ENCODE peak calls at places on chromosome 21, in four cellular contexts. One of them, this sample, is unnamed.

GRCh38 chr21:15682977-15683376 is 46.8 kb upstream of the USP25 start:
- DNase-seq in uterus: no peak
- DNase-seq in cardiac muscle cell: peak; percentile 58
- DNase-seq in prostate gland: no peak
- DNase-seq in this sample: no peak

GRCh38 chr21:27173052-27173451 is 206.2 kb upstream of the ADAMTS5 start:
- DNase-seq in uterus: no peak
- DNase-seq in cardiac muscle cell: no peak
- DNase-seq in prostate gland: no peak
- DNase-seq in this sample: no peak

GRCh38 chr21:40404319-40404906 is 442.5 kb downstream of the DSCAM start:
- DNase-seq in uterus: no peak
- DNase-seq in cardiac muscle cell: no peak
- DNase-seq in prostate gland: no peak
- DNase-seq in this sample: peak; percentile 7

GRCh38 chr21:32456497-32456918 is 44.0 kb downstream of the EVA1C start:
- DNase-seq in uterus: peak; percentile 67
- DNase-seq in cardiac muscle cell: peak; percentile 72
- DNase-seq in prostate gland: peak; percentile 24
- DNase-seq in this sample: no peak

GRCh38 chr21:33924766-33925100 is 9.1 kb upstream of the ATP5PO start:
- DNase-seq in uterus: no peak
- DNase-seq in cardiac muscle cell: no peak
- DNase-seq in prostate gland: no peak
- DNase-seq in this sample: no peak

GRCh38 chr21:38925923-38926322 is 120.2 kb downstream of the ETS2 start:
- DNase-seq in uterus: peak; percentile 81
- DNase-seq in cardiac muscle cell: peak; percentile 95
- DNase-seq in prostate gland: peak; percentile 63
- DNase-seq in this sample: peak; percentile 54

GRCh38 chr21:40208206-40208950 is 341.1 kb downstream of the PCP4 start:
- DNase-seq in uterus: no peak
- DNase-seq in cardiac muscle cell: no peak
- DNase-seq in prostate gland: no peak
- DNase-seq in this sample: no peak

GRCh38 chr21:38089763-38090046 is 167.1 kb upstream of the KCNJ15 start:
- DNase-seq in uterus: no peak
- DNase-seq in cardiac muscle cell: no peak
- DNase-seq in prostate gland: no peak
- DNase-seq in this sample: no peak

GRCh38 chr21:25997788-25998611 is 172.6 kb downstream of the APP start:
- DNase-seq in uterus: no peak
- DNase-seq in cardiac muscle cell: peak; percentile 28
- DNase-seq in prostate gland: peak; percentile 17
- DNase-seq in this sample: peak; percentile 76

GRCh38 chr21:37341254-37341960 is 25.2 kb upstream of the DYRK1A start:
- DNase-seq in uterus: no peak
- DNase-seq in cardiac muscle cell: peak; percentile 9
- DNase-seq in prostate gland: no peak
- DNase-seq in this sample: no peak

GRCh38 chr21:38505654-38506523 is 7.6 kb upstream of the ERG start:
- DNase-seq in uterus: no peak
- DNase-seq in cardiac muscle cell: peak; percentile 85
- DNase-seq in prostate gland: peak; percentile 57
- DNase-seq in this sample: peak; percentile 18

GRCh38 chr21:38170283-38170682 is 86.5 kb upstream of the KCNJ15 start:
- DNase-seq in uterus: no peak
- DNase-seq in cardiac muscle cell: peak; percentile 36
- DNase-seq in prostate gland: peak; percentile 11
- DNase-seq in this sample: no peak

GRCh38 chr21:25133939-25134338 is 473.3 kb downstream of the MRPL39 start:
- DNase-seq in uterus: no peak
- DNase-seq in cardiac muscle cell: no peak
- DNase-seq in prostate gland: no peak
- DNase-seq in this sample: no peak

GRCh38 chr21:34280389-34280795 is 83.4 kb upstream of the KCNE2 start:
- DNase-seq in uterus: peak; percentile 42
- DNase-seq in cardiac muscle cell: peak; percentile 69
- DNase-seq in prostate gland: no peak
- DNase-seq in this sample: no peak

GRCh38 chr21:38367646-38368045 is 110.9 kb downstream of the KCNJ15 start:
- DNase-seq in uterus: no peak
- DNase-seq in cardiac muscle cell: no peak
- DNase-seq in prostate gland: no peak
- DNase-seq in this sample: no peak

GRCh38 chr21:37337831-37338230 is 28.7 kb upstream of the DYRK1A start:
- DNase-seq in uterus: no peak
- DNase-seq in cardiac muscle cell: no peak
- DNase-seq in prostate gland: no peak
- DNase-seq in this sample: no peak

GRCh38 chr21:37001446-37001845 is 5.1 kb upstream of the RIPPLY3 start:
- DNase-seq in uterus: no peak
- DNase-seq in cardiac muscle cell: no peak
- DNase-seq in prostate gland: no peak
- DNase-seq in this sample: no peak

GRCh38 chr21:28230559-28230958 is 762.1 kb downstream of the LTN1 start:
- DNase-seq in uterus: no peak
- DNase-seq in cardiac muscle cell: peak; percentile 50
- DNase-seq in prostate gland: no peak
- DNase-seq in this sample: no peak

GRCh38 chr21:32940079-32941014 is 85.4 kb upstream of the OLIG2 start:
- DNase-seq in uterus: no peak
- DNase-seq in cardiac muscle cell: peak; percentile 69
- DNase-seq in prostate gland: peak; percentile 53
- DNase-seq in this sample: peak; percentile 51

GRCh38 chr21:38809170-38809878 is 3.6 kb downstream of the ETS2 start:
- DNase-seq in uterus: no peak
- DNase-seq in cardiac muscle cell: no peak
- DNase-seq in prostate gland: no peak
- DNase-seq in this sample: no peak

GRCh38 chr21:37717534-37717933 is 198.7 kb downstream of the KCNJ6 start:
- DNase-seq in uterus: no peak
- DNase-seq in cardiac muscle cell: no peak
- DNase-seq in prostate gland: no peak
- DNase-seq in this sample: no peak

GRCh38 chr21:33428669-33429068 is 25.5 kb downstream of the IFNGR2 start:
- DNase-seq in uterus: no peak
- DNase-seq in cardiac muscle cell: no peak
- DNase-seq in prostate gland: peak; percentile 66
- DNase-seq in this sample: no peak

GRCh38 chr21:37188825-37189224 is 78.3 kb downstream of the VPS26C start:
- DNase-seq in uterus: no peak
- DNase-seq in cardiac muscle cell: no peak
- DNase-seq in prostate gland: no peak
- DNase-seq in this sample: no peak

GRCh38 chr21:40465382-40465781 is 381.6 kb downstream of the DSCAM start:
- DNase-seq in uterus: no peak
- DNase-seq in cardiac muscle cell: no peak
- DNase-seq in prostate gland: no peak
- DNase-seq in this sample: no peak

GRCh38 chr21:39712976-39713375 is 32.0 kb upstream of the IGSF5 start:
- DNase-seq in uterus: no peak
- DNase-seq in cardiac muscle cell: no peak
- DNase-seq in prostate gland: no peak
- DNase-seq in this sample: no peak

GRCh38 chr21:33402011-33402979 is 918 bp upstream of the IFNGR2 start:
- DNase-seq in uterus: peak; percentile 73
- DNase-seq in cardiac muscle cell: peak; percentile 89
- DNase-seq in prostate gland: peak; percentile 46
- DNase-seq in this sample: peak; percentile 48

GRCh38 chr21:29072873-29073221 is 601 bp downstream of the CCT8 start:
- DNase-seq in uterus: no peak
- DNase-seq in cardiac muscle cell: peak; percentile 44
- DNase-seq in prostate gland: no peak
- DNase-seq in this sample: no peak

GRCh38 chr21:22019766-22020165 is 1021.6 kb downstream of the NCAM2 start:
- DNase-seq in uterus: no peak
- DNase-seq in cardiac muscle cell: peak; percentile 53
- DNase-seq in prostate gland: no peak
- DNase-seq in this sample: no peak

GRCh38 chr21:29130234-29130993 is at the start of gene MAP3K7CL:
- DNase-seq in uterus: peak; percentile 63
- DNase-seq in cardiac muscle cell: peak; percentile 98
- DNase-seq in prostate gland: no peak
- DNase-seq in this sample: peak; percentile 19

GRCh38 chr21:37338671-37339526 is 27.7 kb upstream of the DYRK1A start:
- DNase-seq in uterus: peak; percentile 51
- DNase-seq in cardiac muscle cell: peak; percentile 96
- DNase-seq in prostate gland: no peak
- DNase-seq in this sample: peak; percentile 45

GRCh38 chr21:39064325-39065012 is 118.8 kb downstream of the PSMG1 start:
- DNase-seq in uterus: no peak
- DNase-seq in cardiac muscle cell: no peak
- DNase-seq in prostate gland: no peak
- DNase-seq in this sample: no peak

GRCh38 chr21:37784591-37785318 is 131.5 kb downstream of the KCNJ6 start:
- DNase-seq in uterus: no peak
- DNase-seq in cardiac muscle cell: no peak
- DNase-seq in prostate gland: no peak
- DNase-seq in this sample: no peak

GRCh38 chr21:33268392-33268735 is 2.2 kb downstream of the IL10RB start:
- DNase-seq in uterus: no peak
- DNase-seq in cardiac muscle cell: no peak
- DNase-seq in prostate gland: no peak
- DNase-seq in this sample: no peak

GRCh38 chr21:25005388-25005787 is 601.9 kb downstream of the MRPL39 start:
- DNase-seq in uterus: no peak
- DNase-seq in cardiac muscle cell: no peak
- DNase-seq in prostate gland: no peak
- DNase-seq in this sample: no peak

GRCh38 chr21:30487336-30487735 is at the start of gene KRTAP19-2:
- DNase-seq in uterus: no peak
- DNase-seq in cardiac muscle cell: no peak
- DNase-seq in prostate gland: no peak
- DNase-seq in this sample: no peak
- H3K36me3 ChIP-seq in uterus: peaks cover 2% of the 10 kb centered on the region
- H3K36me3 ChIP-seq in cardiac muscle cell: no peaks in the 10 kb centered on the region
- H3K36me3 ChIP-seq in prostate gland: no peaks in the 10 kb centered on the region
- H3K36me3 ChIP-seq in this sample: no peaks in the 10 kb centered on the region

GRCh38 chr21:16911166-16911607 is 601.7 kb upstream of the CXADR start:
- DNase-seq in uterus: no peak
- DNase-seq in cardiac muscle cell: no peak
- DNase-seq in prostate gland: no peak
- DNase-seq in this sample: no peak

GRCh38 chr21:16908087-16908486 is 604.8 kb upstream of the CXADR start:
- DNase-seq in uterus: peak; percentile 55
- DNase-seq in cardiac muscle cell: no peak
- DNase-seq in prostate gland: peak; percentile 54
- DNase-seq in this sample: no peak

GRCh38 chr21:16913010-16913409 is 599.8 kb upstream of the CXADR start:
- DNase-seq in uterus: no peak
- DNase-seq in cardiac muscle cell: no peak
- DNase-seq in prostate gland: no peak
- DNase-seq in this sample: no peak

GRCh38 chr21:16910435-16911165 is 602.2 kb upstream of the CXADR start:
- DNase-seq in uterus: no peak
- DNase-seq in cardiac muscle cell: no peak
- DNase-seq in prostate gland: no peak
- DNase-seq in this sample: no peak

GRCh38 chr21:16912075-16912474 is 600.8 kb upstream of the CXADR start:
- DNase-seq in uterus: no peak
- DNase-seq in cardiac muscle cell: peak; percentile 2
- DNase-seq in prostate gland: no peak
- DNase-seq in this sample: no peak
- H3K27ac ChIP-seq in uterus: peak overlapping the region; percentile 63
- H3K27ac ChIP-seq in cardiac muscle cell: no peak overlapping the region
- H3K27ac ChIP-seq in prostate gland: no peak overlapping the region
- H3K27ac ChIP-seq in this sample: no peak overlapping the region

GRCh38 chr21:42373181-42373907 is 7.0 kb upstream of the TFF1 start:
- DNase-seq in uterus: no peak
- DNase-seq in cardiac muscle cell: no peak
- DNase-seq in prostate gland: no peak
- DNase-seq in this sample: no peak

GRCh38 chr21:42367379-42368165 is 1.2 kb upstream of the TFF1 start:
- DNase-seq in uterus: no peak
- DNase-seq in cardiac muscle cell: no peak
- DNase-seq in prostate gland: no peak
- DNase-seq in this sample: no peak

GRCh38 chr21:42366292-42367010 is at the start of gene TFF1:
- DNase-seq in uterus: no peak
- DNase-seq in cardiac muscle cell: no peak
- DNase-seq in prostate gland: peak; percentile 56
- DNase-seq in this sample: no peak

GRCh38 chr21:42370894-42371654 is 4.7 kb upstream of the TFF1 start:
- DNase-seq in uterus: no peak
- DNase-seq in cardiac muscle cell: no peak
- DNase-seq in prostate gland: no peak
- DNase-seq in this sample: no peak

GRCh38 chr21:42369821-42370220 is 3.5 kb upstream of the TFF1 start:
- DNase-seq in uterus: no peak
- DNase-seq in cardiac muscle cell: no peak
- DNase-seq in prostate gland: no peak
- DNase-seq in this sample: no peak
- TF ChIP-seq CTCF in uterus: no peak
- TF ChIP-seq CTCF in cardiac muscle cell: no peak
- TF ChIP-seq CTCF in prostate gland: no peak
- TF ChIP-seq CTCF in this sample: no peak

GRCh38 chr21:45994738-45995685 is 13.4 kb downstream of the COL6A1 start:
- DNase-seq in uterus: peak; percentile 19
- DNase-seq in cardiac muscle cell: no peak
- DNase-seq in prostate gland: no peak
- DNase-seq in this sample: no peak
- H3K36me3 ChIP-seq in uterus: no peaks in the 10 kb centered on the region
- H3K36me3 ChIP-seq in cardiac muscle cell: peaks cover 23% of the 10 kb centered on the region
- H3K36me3 ChIP-seq in prostate gland: no peaks in the 10 kb centered on the region
- H3K36me3 ChIP-seq in this sample: no peaks in the 10 kb centered on the region

GRCh38 chr21:44548922-44549321 is 2.4 kb downstream of the KRTAP10-2 start:
- DNase-seq in uterus: no peak
- DNase-seq in cardiac muscle cell: no peak
- DNase-seq in prostate gland: no peak
- DNase-seq in this sample: no peak
- H3K27ac ChIP-seq in uterus: no peak overlapping the region
- H3K27ac ChIP-seq in cardiac muscle cell: peak overlapping the region; percentile 89
- H3K27ac ChIP-seq in prostate gland: no peak overlapping the region
- H3K27ac ChIP-seq in this sample: no peak overlapping the region

DNA sequence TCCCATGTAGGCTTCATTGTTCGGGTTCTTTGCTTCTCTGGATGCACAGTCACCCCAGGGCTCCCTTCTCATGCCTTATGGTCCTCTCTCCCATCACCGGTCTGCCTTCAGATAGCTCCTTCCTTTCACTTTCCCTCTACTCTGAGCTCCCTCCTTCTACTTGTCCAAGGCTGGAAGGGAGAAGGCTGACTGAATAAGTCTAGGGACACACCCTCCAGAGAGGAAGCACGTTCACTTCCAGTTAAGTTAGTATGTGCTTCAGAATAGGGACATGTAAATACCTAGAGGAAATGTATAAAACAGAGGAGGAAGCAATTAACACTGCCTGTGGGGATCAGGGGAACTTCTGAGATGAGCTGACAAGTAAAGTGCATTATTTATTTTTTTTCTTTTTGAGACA is 23.5 kb downstream of the CXADR start:
- DNase-seq in uterus: no peak
- DNase-seq in cardiac muscle cell: no peak
- DNase-seq in prostate gland: no peak
- DNase-seq in this sample: no peak
- TF ChIP-seq CTCF in uterus: no peak
- TF ChIP-seq CTCF in cardiac muscle cell: no peak
- TF ChIP-seq CTCF in prostate gland: no peak
- TF ChIP-seq CTCF in this sample: no peak

GRCh38 chr21:42558368-42558767 is 44.7 kb downstream of the SLC37A1 start:
- DNase-seq in uterus: no peak
- DNase-seq in cardiac muscle cell: no peak
- DNase-seq in prostate gland: no peak
- DNase-seq in this sample: no peak
- H3K36me3 ChIP-seq in uterus: no peaks in the 10 kb centered on the region
- H3K36me3 ChIP-seq in cardiac muscle cell: no peaks in the 10 kb centered on the region
- H3K36me3 ChIP-seq in prostate gland: no peaks in the 10 kb centered on the region
- H3K36me3 ChIP-seq in this sample: no peaks in the 10 kb centered on the region

This sample was measured in body of pancreas.